ENCODE peak calls at places on chromosomes 4 and X, in nine cellular contexts. One of them, this sample, is unnamed.

GRCh38 chr4:124415206-124415605 is 297.3 kb downstream of the ANKRD50 start:
- DNase-seq in foreskin fibroblast: peak
- DNase-seq in left ventricle myocardium inferior: no peak
- DNase-seq in tibial nerve: no peak
- DNase-seq in lower leg skin: no peak
- DNase-seq in suprapubic skin: no peak
- DNase-seq in upper lobe of left lung: no peak
- DNase-seq in breast epithelium: no peak
- DNase-seq in endodermal cell: no peak
- DNase-seq in this sample: no peak

GRCh38 chr4:9944431-9945425 is 76.6 kb downstream of the SLC2A9 start:
- DNase-seq in foreskin fibroblast: no peak
- DNase-seq in left ventricle myocardium inferior: no peak
- DNase-seq in tibial nerve: no peak
- DNase-seq in lower leg skin: no peak
- DNase-seq in suprapubic skin: peak
- DNase-seq in upper lobe of left lung: no peak
- DNase-seq in breast epithelium: no peak
- DNase-seq in endodermal cell: no peak
- DNase-seq in this sample: no peak

GRCh38 chr4:105129286-105129685 is 17.4 kb upstream of the TET2 start:
- DNase-seq in foreskin fibroblast: no peak
- DNase-seq in left ventricle myocardium inferior: no peak
- DNase-seq in tibial nerve: no peak
- DNase-seq in lower leg skin: no peak
- DNase-seq in suprapubic skin: no peak
- DNase-seq in upper lobe of left lung: no peak
- DNase-seq in breast epithelium: no peak
- DNase-seq in endodermal cell: no peak
- DNase-seq in this sample: no peak

GRCh38 chrX:100208076-100208475 is 202.0 kb downstream of the PCDH19 start:
- DNase-seq in foreskin fibroblast: no peak
- DNase-seq in left ventricle myocardium inferior: no peak
- DNase-seq in tibial nerve: no peak
- DNase-seq in lower leg skin: no peak
- DNase-seq in suprapubic skin: no peak
- DNase-seq in upper lobe of left lung: no peak
- DNase-seq in breast epithelium: no peak
- DNase-seq in endodermal cell: peak
- DNase-seq in this sample: no peak

GRCh38 chr4:105956566-105956965 is 61.3 kb downstream of the NPNT start:
- DNase-seq in foreskin fibroblast: peak
- DNase-seq in left ventricle myocardium inferior: no peak
- DNase-seq in tibial nerve: no peak
- DNase-seq in lower leg skin: no peak
- DNase-seq in suprapubic skin: no peak
- DNase-seq in upper lobe of left lung: no peak
- DNase-seq in breast epithelium: no peak
- DNase-seq in endodermal cell: no peak
- DNase-seq in this sample: no peak

GRCh38 chr4:74033721-74034120 is 4.8 kb downstream of the CXCL3 start:
- DNase-seq in foreskin fibroblast: peak
- DNase-seq in left ventricle myocardium inferior: no peak
- DNase-seq in tibial nerve: no peak
- DNase-seq in lower leg skin: no peak
- DNase-seq in suprapubic skin: no peak
- DNase-seq in upper lobe of left lung: no peak
- DNase-seq in breast epithelium: no peak
- DNase-seq in endodermal cell: no peak
- DNase-seq in this sample: no peak

GRCh38 chrX:20397587-20397986 is 130.9 kb upstream of the RPS6KA3 start:
- DNase-seq in foreskin fibroblast: no peak
- DNase-seq in left ventricle myocardium inferior: no peak
- DNase-seq in tibial nerve: no peak
- DNase-seq in lower leg skin: no peak
- DNase-seq in suprapubic skin: no peak
- DNase-seq in upper lobe of left lung: no peak
- DNase-seq in breast epithelium: no peak
- DNase-seq in endodermal cell: no peak
- DNase-seq in this sample: no peak

GRCh38 chr4:25993564-25994185 is 79.7 kb downstream of the SMIM20 start:
- DNase-seq in foreskin fibroblast: peak
- DNase-seq in left ventricle myocardium inferior: peak
- DNase-seq in tibial nerve: no peak
- DNase-seq in lower leg skin: peak
- DNase-seq in suprapubic skin: no peak
- DNase-seq in upper lobe of left lung: no peak
- DNase-seq in breast epithelium: no peak
- DNase-seq in endodermal cell: peak
- DNase-seq in this sample: peak

GRCh38 chr4:138178566-138178965 is 63.6 kb downstream of the SLC7A11 start:
- DNase-seq in foreskin fibroblast: peak
- DNase-seq in left ventricle myocardium inferior: no peak
- DNase-seq in tibial nerve: no peak
- DNase-seq in lower leg skin: no peak
- DNase-seq in suprapubic skin: no peak
- DNase-seq in upper lobe of left lung: no peak
- DNase-seq in breast epithelium: no peak
- DNase-seq in endodermal cell: no peak
- DNase-seq in this sample: no peak

GRCh38 chrX:62931625-62932024 is 419.5 kb downstream of the SPIN4 start:
- DNase-seq in foreskin fibroblast: no peak
- DNase-seq in left ventricle myocardium inferior: no peak
- DNase-seq in tibial nerve: no peak
- DNase-seq in lower leg skin: no peak
- DNase-seq in suprapubic skin: no peak
- DNase-seq in upper lobe of left lung: no peak
- DNase-seq in breast epithelium: no peak
- DNase-seq in endodermal cell: no peak
- DNase-seq in this sample: no peak

DNA sequence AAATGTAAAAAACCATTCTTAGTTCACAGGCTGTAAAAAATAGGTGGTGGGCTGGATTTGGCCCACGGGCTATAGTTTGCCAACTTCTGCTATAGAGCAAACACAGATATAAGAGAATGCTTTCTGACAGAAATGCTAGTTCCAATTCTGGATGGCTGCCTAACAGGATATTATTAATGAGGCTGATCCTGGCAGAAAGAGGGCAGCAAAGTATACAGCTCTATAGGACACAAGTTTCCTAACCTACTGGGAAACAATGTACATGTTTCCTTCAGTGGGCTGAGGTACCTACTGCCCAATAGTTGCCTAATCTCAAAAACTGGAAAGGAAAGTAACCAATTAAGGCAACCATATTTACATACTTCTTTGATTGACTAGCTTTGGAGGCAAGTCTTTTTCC is 58.2 kb upstream of the UCP1 start:
- DNase-seq in foreskin fibroblast: peak
- DNase-seq in left ventricle myocardium inferior: no peak
- DNase-seq in tibial nerve: no peak
- DNase-seq in lower leg skin: no peak
- DNase-seq in suprapubic skin: no peak
- DNase-seq in upper lobe of left lung: no peak
- DNase-seq in breast epithelium: no peak
- DNase-seq in endodermal cell: no peak
- DNase-seq in this sample: no peak
- TF ChIP-seq CTCF in foreskin fibroblast: peak
- TF ChIP-seq CTCF in left ventricle myocardium inferior: peak
- TF ChIP-seq CTCF in tibial nerve: no peak
- TF ChIP-seq CTCF in lower leg skin: no peak
- TF ChIP-seq CTCF in suprapubic skin: no peak
- TF ChIP-seq CTCF in upper lobe of left lung: no peak
- TF ChIP-seq CTCF in breast epithelium: no peak
- TF ChIP-seq CTCF in endodermal cell: no peak
- TF ChIP-seq CTCF in this sample: no peak

GRCh38 chr4:118277243-118277642 is 75.6 kb downstream of the PRSS12 start:
- DNase-seq in foreskin fibroblast: no peak
- DNase-seq in left ventricle myocardium inferior: no peak
- DNase-seq in tibial nerve: no peak
- DNase-seq in lower leg skin: no peak
- DNase-seq in suprapubic skin: no peak
- DNase-seq in upper lobe of left lung: no peak
- DNase-seq in breast epithelium: no peak
- DNase-seq in endodermal cell: no peak
- DNase-seq in this sample: no peak
- H3K4me3 ChIP-seq in foreskin fibroblast: no peak
- H3K4me3 ChIP-seq in left ventricle myocardium inferior: no peak
- H3K4me3 ChIP-seq in tibial nerve: no peak
- H3K4me3 ChIP-seq in lower leg skin: no peak
- H3K4me3 ChIP-seq in suprapubic skin: no peak
- H3K4me3 ChIP-seq in upper lobe of left lung: no peak
- H3K4me3 ChIP-seq in breast epithelium: no peak
- H3K4me3 ChIP-seq in endodermal cell: peak
- H3K4me3 ChIP-seq in this sample: no peak

DNA sequence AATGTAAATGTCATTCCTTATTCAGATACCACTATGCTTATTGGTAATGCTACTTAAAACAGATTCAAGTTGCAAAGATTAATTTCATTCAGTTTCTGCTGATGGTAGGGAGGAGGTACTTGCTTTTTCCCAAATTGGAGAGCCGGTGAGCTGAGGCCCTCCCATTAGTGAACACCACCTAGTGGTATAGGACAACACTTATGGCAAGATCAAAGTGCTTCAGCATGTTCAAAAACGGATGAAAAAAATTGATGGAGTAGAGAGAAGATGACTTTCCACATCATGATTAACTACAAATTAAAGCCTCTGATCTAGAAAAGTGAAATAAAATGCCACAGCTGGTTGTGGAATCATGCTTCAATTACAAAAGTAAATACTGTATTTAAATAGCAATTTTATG is 112.9 kb downstream of the MBNL3 start:
- DNase-seq in foreskin fibroblast: peak
- DNase-seq in left ventricle myocardium inferior: no peak
- DNase-seq in tibial nerve: no peak
- DNase-seq in lower leg skin: no peak
- DNase-seq in suprapubic skin: no peak
- DNase-seq in upper lobe of left lung: no peak
- DNase-seq in breast epithelium: no peak
- DNase-seq in endodermal cell: no peak
- DNase-seq in this sample: no peak
- TF ChIP-seq CTCF in foreskin fibroblast: peak
- TF ChIP-seq CTCF in left ventricle myocardium inferior: no peak
- TF ChIP-seq CTCF in tibial nerve: no peak
- TF ChIP-seq CTCF in lower leg skin: no peak
- TF ChIP-seq CTCF in suprapubic skin: no peak
- TF ChIP-seq CTCF in upper lobe of left lung: no peak
- TF ChIP-seq CTCF in breast epithelium: no peak
- TF ChIP-seq CTCF in endodermal cell: peak
- TF ChIP-seq CTCF in this sample: peak

GRCh38 chr4:165443276-165443675 is 64.5 kb downstream of the CPE start:
- DNase-seq in foreskin fibroblast: no peak
- DNase-seq in left ventricle myocardium inferior: no peak
- DNase-seq in tibial nerve: no peak
- DNase-seq in lower leg skin: no peak
- DNase-seq in suprapubic skin: no peak
- DNase-seq in upper lobe of left lung: no peak
- DNase-seq in breast epithelium: no peak
- DNase-seq in endodermal cell: no peak
- DNase-seq in this sample: no peak

GRCh38 chr4:165439981-165440380 is 61.2 kb downstream of the CPE start:
- DNase-seq in foreskin fibroblast: no peak
- DNase-seq in left ventricle myocardium inferior: no peak
- DNase-seq in tibial nerve: no peak
- DNase-seq in lower leg skin: no peak
- DNase-seq in suprapubic skin: no peak
- DNase-seq in upper lobe of left lung: no peak
- DNase-seq in breast epithelium: no peak
- DNase-seq in endodermal cell: no peak
- DNase-seq in this sample: no peak

GRCh38 chr4:165439344-165439743 is 60.5 kb downstream of the CPE start:
- DNase-seq in foreskin fibroblast: peak
- DNase-seq in left ventricle myocardium inferior: no peak
- DNase-seq in tibial nerve: no peak
- DNase-seq in lower leg skin: no peak
- DNase-seq in suprapubic skin: no peak
- DNase-seq in upper lobe of left lung: no peak
- DNase-seq in breast epithelium: no peak
- DNase-seq in endodermal cell: no peak
- DNase-seq in this sample: no peak

GRCh38 chr4:165440415-165440882 is 61.6 kb downstream of the CPE start:
- DNase-seq in foreskin fibroblast: peak
- DNase-seq in left ventricle myocardium inferior: no peak
- DNase-seq in tibial nerve: no peak
- DNase-seq in lower leg skin: no peak
- DNase-seq in suprapubic skin: no peak
- DNase-seq in upper lobe of left lung: no peak
- DNase-seq in breast epithelium: peak
- DNase-seq in endodermal cell: peak
- DNase-seq in this sample: no peak
- H3K4me3 ChIP-seq in foreskin fibroblast: no peak
- H3K4me3 ChIP-seq in left ventricle myocardium inferior: no peak
- H3K4me3 ChIP-seq in tibial nerve: no peak
- H3K4me3 ChIP-seq in lower leg skin: no peak
- H3K4me3 ChIP-seq in suprapubic skin: no peak
- H3K4me3 ChIP-seq in upper lobe of left lung: no peak
- H3K4me3 ChIP-seq in breast epithelium: peak
- H3K4me3 ChIP-seq in endodermal cell: no peak
- H3K4me3 ChIP-seq in this sample: no peak

This sample was measured in WERI-Rb-1.